ENCODE peak calls at places on chromosomes 7 and 10, in four cellular contexts. One of them, this sample, is unnamed.
A peak's percentile ranks its signal among the peaks of the same experiment; 100 is the strongest.

GRCh38 chr7:80218723-80219122 is 84.1 kb downstream of the GNAI1 start:
- DNase-seq in natural killer cell: no peak
- DNase-seq in OCI-LY7: no peak
- DNase-seq in adrenal gland: peak; percentile 43
- DNase-seq in this sample: no peak

GRCh38 chr10:63105811-63106755 is 27.0 kb upstream of the NRBF2 start:
- DNase-seq in natural killer cell: no peak
- DNase-seq in adrenal gland: no peak
- DNase-seq in OCI-LY7: no peak
- DNase-seq in this sample: no peak

GRCh38 chr7:157228864-157229422 is 90.2 kb downstream of the UBE3C start:
- DNase-seq in natural killer cell: no peak
- DNase-seq in OCI-LY7: peak; percentile 37
- DNase-seq in adrenal gland: no peak
- DNase-seq in this sample: peak; percentile 20

GRCh38 chr7:114084381-114085312 is 165.8 kb upstream of the PPP1R3A start:
- DNase-seq in OCI-LY7: no peak
- DNase-seq in natural killer cell: no peak
- DNase-seq in adrenal gland: peak; percentile 33
- DNase-seq in this sample: peak; percentile 5

GRCh38 chr10:61124748-61125147 is 180.8 kb upstream of the RHOBTB1 start:
- DNase-seq in natural killer cell: no peak
- DNase-seq in adrenal gland: no peak
- DNase-seq in OCI-LY7: no peak
- DNase-seq in this sample: no peak

GRCh38 chr7:106116162-106116704 is 4.1 kb upstream of the SYPL1 start:
- DNase-seq in natural killer cell: no peak
- DNase-seq in OCI-LY7: peak; percentile 66
- DNase-seq in adrenal gland: no peak
- DNase-seq in this sample: no peak

GRCh38 chr10:127092916-127093315 is 103.5 kb downstream of the INSYN2A start:
- DNase-seq in OCI-LY7: no peak
- DNase-seq in adrenal gland: no peak
- DNase-seq in natural killer cell: no peak
- DNase-seq in this sample: no peak

GRCh38 chr10:96665306-96665705 is 55.0 kb downstream of the PIK3AP1 start:
- DNase-seq in natural killer cell: no peak
- DNase-seq in OCI-LY7: no peak
- DNase-seq in adrenal gland: no peak
- DNase-seq in this sample: no peak

GRCh38 chr7:132135986-132136385 is 440.3 kb downstream of the PLXNA4 start:
- DNase-seq in adrenal gland: no peak
- DNase-seq in OCI-LY7: no peak
- DNase-seq in natural killer cell: no peak
- DNase-seq in this sample: no peak

GRCh38 chr10:119197921-119198320 is 9.4 kb upstream of the GRK5 start:
- DNase-seq in OCI-LY7: no peak
- DNase-seq in natural killer cell: no peak
- DNase-seq in adrenal gland: no peak
- DNase-seq in this sample: no peak

GRCh38 chr10:123997486-123998196 is 95.8 kb downstream of the CHST15 start:
- DNase-seq in adrenal gland: no peak
- DNase-seq in natural killer cell: no peak
- DNase-seq in OCI-LY7: no peak
- DNase-seq in this sample: peak; percentile 59

GRCh38 chr7:4169505-4169904 is 512.6 kb upstream of the FOXK1 start:
- DNase-seq in adrenal gland: no peak
- DNase-seq in OCI-LY7: no peak
- DNase-seq in natural killer cell: no peak
- DNase-seq in this sample: no peak

GRCh38 chr10:48923763-48924162 is 15.9 kb downstream of the LRRC18 start:
- DNase-seq in natural killer cell: no peak
- DNase-seq in adrenal gland: no peak
- DNase-seq in OCI-LY7: no peak
- DNase-seq in this sample: no peak

GRCh38 chr7:72754312-72754711 is 73.7 kb downstream of the TYW1B start:
- DNase-seq in natural killer cell: no peak
- DNase-seq in OCI-LY7: no peak
- DNase-seq in adrenal gland: no peak
- DNase-seq in this sample: no peak

GRCh38 chr7:46660402-46660801 is 739.3 kb upstream of the IGFBP3 start:
- DNase-seq in OCI-LY7: no peak
- DNase-seq in natural killer cell: no peak
- DNase-seq in adrenal gland: no peak
- DNase-seq in this sample: no peak

GRCh38 chr10:124225029-124225467 is 131.7 kb upstream of the CHST15 start:
- DNase-seq in adrenal gland: no peak
- DNase-seq in OCI-LY7: no peak
- DNase-seq in natural killer cell: no peak
- DNase-seq in this sample: no peak

GRCh38 chr7:159195926-159196325 is 51.3 kb upstream of the VIPR2 start:
- DNase-seq in OCI-LY7: no peak
- DNase-seq in adrenal gland: no peak
- DNase-seq in natural killer cell: peak; percentile 48
- DNase-seq in this sample: no peak

GRCh38 chr7:131020759-131021219 is 286.8 kb upstream of the KLF14 start:
- DNase-seq in OCI-LY7: no peak
- DNase-seq in adrenal gland: no peak
- DNase-seq in natural killer cell: no peak
- DNase-seq in this sample: no peak

GRCh38 chr10:115856580-115856979 is 416.4 kb downstream of the GFRA1 start:
- DNase-seq in adrenal gland: no peak
- DNase-seq in OCI-LY7: no peak
- DNase-seq in natural killer cell: no peak
- DNase-seq in this sample: no peak

GRCh38 chr7:74475243-74475986 is 21.7 kb downstream of the GTF2IRD1 start:
- DNase-seq in adrenal gland: no peak
- DNase-seq in OCI-LY7: peak; percentile 83
- DNase-seq in natural killer cell: no peak
- DNase-seq in this sample: no peak

GRCh38 chr10:125120046-125120710 is 40.2 kb downstream of the CTBP2 start:
- DNase-seq in adrenal gland: no peak
- DNase-seq in OCI-LY7: no peak
- DNase-seq in natural killer cell: no peak
- DNase-seq in this sample: no peak

GRCh38 chr10:11797281-11797680 is 25.9 kb upstream of the PROSER2 start:
- DNase-seq in adrenal gland: no peak
- DNase-seq in natural killer cell: no peak
- DNase-seq in OCI-LY7: no peak
- DNase-seq in this sample: no peak
- TF ChIP-seq CTCF in adrenal gland: no peak
- TF ChIP-seq CTCF in natural killer cell: no peak
- TF ChIP-seq CTCF in OCI-LY7: no peak
- TF ChIP-seq CTCF in this sample: no peak

GRCh38 chr10:102773320-102773719 is 29.6 kb downstream of the WBP1L start:
- DNase-seq in OCI-LY7: no peak
- DNase-seq in natural killer cell: no peak
- DNase-seq in adrenal gland: no peak
- DNase-seq in this sample: no peak
- TF ChIP-seq CTCF in OCI-LY7: no peak
- TF ChIP-seq CTCF in natural killer cell: no peak
- TF ChIP-seq CTCF in adrenal gland: no peak
- TF ChIP-seq CTCF in this sample: no peak

GRCh38 chr10:76029782-76030181 is 598.4 kb downstream of the LRMDA start:
- DNase-seq in natural killer cell: no peak
- DNase-seq in adrenal gland: no peak
- DNase-seq in OCI-LY7: no peak
- DNase-seq in this sample: no peak

GRCh38 chr10:76026176-76026771 is 594.9 kb downstream of the LRMDA start:
- DNase-seq in natural killer cell: no peak
- DNase-seq in adrenal gland: no peak
- DNase-seq in OCI-LY7: no peak
- DNase-seq in this sample: no peak

GRCh38 chr10:76024460-76025123 is 593.2 kb downstream of the LRMDA start:
- DNase-seq in natural killer cell: no peak
- DNase-seq in adrenal gland: no peak
- DNase-seq in OCI-LY7: no peak
- DNase-seq in this sample: no peak

GRCh38 chr10:76025124-76025477 is 593.7 kb downstream of the LRMDA start:
- DNase-seq in OCI-LY7: no peak
- DNase-seq in natural killer cell: no peak
- DNase-seq in adrenal gland: no peak
- DNase-seq in this sample: no peak

GRCh38 chr10:76026931-76027330 is 595.5 kb downstream of the LRMDA start:
- DNase-seq in natural killer cell: no peak
- DNase-seq in adrenal gland: no peak
- DNase-seq in OCI-LY7: no peak
- DNase-seq in this sample: no peak
- TF ChIP-seq CTCF in natural killer cell: no peak
- TF ChIP-seq CTCF in adrenal gland: no peak
- TF ChIP-seq CTCF in OCI-LY7: no peak
- TF ChIP-seq CTCF in this sample: no peak

GRCh38 chr10:52663161-52663560 is 109.4 kb downstream of the MBL2 start:
- DNase-seq in adrenal gland: no peak
- DNase-seq in OCI-LY7: no peak
- DNase-seq in natural killer cell: no peak
- DNase-seq in this sample: no peak

GRCh38 chr10:52654201-52654600 is 118.4 kb downstream of the MBL2 start:
- DNase-seq in adrenal gland: no peak
- DNase-seq in natural killer cell: no peak
- DNase-seq in OCI-LY7: no peak
- DNase-seq in this sample: no peak

GRCh38 chr10:52662255-52662654 is 110.3 kb downstream of the MBL2 start:
- DNase-seq in OCI-LY7: no peak
- DNase-seq in natural killer cell: no peak
- DNase-seq in adrenal gland: no peak
- DNase-seq in this sample: no peak

GRCh38 chr10:52658112-52658511 is 114.5 kb downstream of the MBL2 start:
- DNase-seq in adrenal gland: no peak
- DNase-seq in natural killer cell: no peak
- DNase-seq in OCI-LY7: no peak
- DNase-seq in this sample: no peak

GRCh38 chr10:52659085-52659484 is 113.5 kb downstream of the MBL2 start:
- DNase-seq in adrenal gland: no peak
- DNase-seq in natural killer cell: no peak
- DNase-seq in OCI-LY7: no peak
- DNase-seq in this sample: no peak
- TF ChIP-seq CTCF in adrenal gland: no peak
- TF ChIP-seq CTCF in natural killer cell: no peak
- TF ChIP-seq CTCF in OCI-LY7: no peak
- TF ChIP-seq CTCF in this sample: no peak

GRCh38 chr10:6721480-6721879 is 141.4 kb upstream of the PRKCQ start:
- DNase-seq in OCI-LY7: no peak
- DNase-seq in adrenal gland: no peak
- DNase-seq in natural killer cell: no peak
- DNase-seq in this sample: no peak
- TF ChIP-seq CTCF in OCI-LY7: no peak
- TF ChIP-seq CTCF in adrenal gland: no peak
- TF ChIP-seq CTCF in natural killer cell: no peak
- TF ChIP-seq CTCF in this sample: no peak